ENCODE peak calls at places on chromosomes 13 and 19, in seven cellular contexts. A, I, L, U, O, P and N are unnamed samples.

GRCh38 chr13:79741006-79741405 is 260.1 kb downstream of the NDFIP2 start:
- DNase-seq in A (peak), I (peak), L (peak), U (peak), O (no peak), P (peak), N (peak)

GRCh38 chr13:93398167-93398566 is 171.6 kb downstream of the GPC6 start:
- DNase-seq in A (no peak), I (peak), L (peak), U (peak), O (no peak), P (no peak), N (no peak)

GRCh38 chr19:13430790-13431582 is 75.3 kb downstream of the CACNA1A start:
- DNase-seq in A (peak), I (peak), L (peak), U (peak), O (peak), P (peak), N (peak)

GRCh38 chr19:45955905-45956608 is 17.6 kb downstream of the NOVA2 start:
- DNase-seq in A (peak), I (peak), L (peak), U (peak), O (no peak), P (no peak), N (no peak)

GRCh38 chr13:109274188-109274821 is 512.1 kb downstream of the IRS2 start:
- DNase-seq in A (no peak), I (peak), L (peak), U (peak), O (peak), P (peak), N (peak)

GRCh38 chr13:46551410-46552301 is 1.3 kb upstream of the LRCH1 start:
- DNase-seq in A (peak), I (peak), L (peak), U (peak), O (peak), P (peak), N (peak)

GRCh38 chr13:21435710-21436151 is 23.4 kb downstream of the ZDHHC20 start:
- DNase-seq in A (peak), I (peak), L (peak), U (peak), O (no peak), P (peak), N (peak)

GRCh38 chr13:40152145-40152544 is 496.7 kb downstream of the COG6 start:
- DNase-seq in A (no peak), I (peak), L (peak), U (peak), O (no peak), P (no peak), N (peak)

GRCh38 chr19:36113895-36114762 is 546 bp downstream of the POLR2I start:
- DNase-seq in A (peak), I (peak), L (peak), U (peak), O (peak), P (peak), N (peak)

GRCh38 chr19:10961073-10961762 is 388 bp downstream of the SMARCA4 start:
- DNase-seq in A (no peak), I (no peak), L (peak), U (no peak), O (peak), P (peak), N (no peak)

GRCh38 chr19:14514215-14514871 is 3.9 kb downstream of the DNAJB1 start:
- DNase-seq in A (no peak), I (no peak), L (no peak), U (no peak), O (no peak), P (no peak), N (no peak)

GRCh38 chr19:35995655-35995993 is 636 bp downstream of the SDHAF1 start:
- DNase-seq in A (peak), I (peak), L (peak), U (no peak), O (peak), P (peak), N (no peak)

GRCh38 chr13:98972059-98972458 is 5.8 kb downstream of the DOCK9 start:
- DNase-seq in A (no peak), I (no peak), L (no peak), U (no peak), O (no peak), P (no peak), N (peak)

GRCh38 chr13:83620535-83621220 is 261.6 kb downstream of the SLITRK1 start:
- DNase-seq in A (no peak), I (peak), L (peak), U (peak), O (no peak), P (no peak), N (peak)

GRCh38 chr13:93309886-93310520 is 83.4 kb downstream of the GPC6 start:
- DNase-seq in A (no peak), I (peak), L (peak), U (peak), O (no peak), P (no peak), N (peak)

GRCh38 chr19:22807061-22807835 is 23.3 kb upstream of the ZNF99 start:
- DNase-seq in A (no peak), I (no peak), L (no peak), U (no peak), O (no peak), P (no peak), N (no peak)

GRCh38 chr13:19056984-19057490 is 124.6 kb downstream of the TUBA3C start:
- DNase-seq in A (no peak), I (no peak), L (no peak), U (no peak), O (no peak), P (no peak), N (no peak)

GRCh38 chr19:39870171-39870971 is 24.2 kb upstream of the FBL start:
- DNase-seq in A (no peak), I (no peak), L (no peak), U (no peak), O (peak), P (no peak), N (no peak)

GRCh38 chr13:97352815-97353214 is 81.2 kb upstream of the RAP2A start:
- DNase-seq in A (no peak), I (no peak), L (no peak), U (no peak), O (no peak), P (no peak), N (no peak)

DNA sequence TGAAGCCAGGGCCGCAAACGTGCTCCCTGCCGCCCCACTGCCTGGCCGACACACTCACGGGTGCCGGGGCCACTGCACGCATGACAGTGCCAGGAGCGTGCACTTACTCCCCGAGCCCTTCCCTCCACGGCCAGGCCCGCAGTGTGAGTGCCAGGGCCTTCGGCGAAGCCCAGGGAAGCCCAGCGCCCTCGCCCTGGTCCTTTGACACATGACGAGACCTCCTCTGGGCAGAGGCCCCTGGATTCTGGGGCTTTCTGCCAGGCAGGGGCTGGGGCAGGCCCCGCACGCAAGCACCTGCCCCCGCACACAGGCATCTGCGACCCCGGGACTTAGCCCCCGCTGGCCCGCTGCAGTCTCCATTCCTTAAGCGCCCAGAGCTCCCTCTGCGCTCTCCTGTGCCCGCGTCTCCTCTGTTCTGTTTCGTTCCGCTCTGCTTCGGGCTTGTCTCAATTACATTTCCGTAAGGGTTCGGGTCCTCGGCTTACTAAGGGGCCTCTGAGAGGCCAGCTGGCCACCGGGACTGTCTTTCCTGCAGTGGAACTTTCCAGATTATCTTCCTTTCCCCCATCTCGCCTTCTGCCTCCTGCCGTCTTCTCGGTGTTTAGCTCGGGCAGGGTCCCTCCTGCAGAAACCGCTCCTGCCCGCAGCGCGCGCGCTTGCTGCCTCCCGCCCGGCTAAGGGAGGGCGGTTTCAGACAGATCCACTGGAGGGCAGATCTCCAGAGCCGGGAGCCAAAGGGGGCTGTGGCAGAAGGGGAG is 98.8 kb downstream of the ING1 start:
- DNase-seq in A (no peak), I (no peak), L (peak), U (no peak), O (peak), P (no peak), N (no peak)
- TF ChIP-seq CTCF in A (peak), I (no peak), L (no peak), U (no peak), O (peak), P (no peak), N (no peak)

GRCh38 chr19:18229474-18229873 is 3.2 kb upstream of the PDE4C start:
- DNase-seq in A (no peak), I (no peak), L (no peak), U (no peak), O (peak), P (no peak), N (no peak)
- TF ChIP-seq CTCF in A (peak), I (peak), L (peak), U (peak), O (peak), P (peak), N (peak)

DNA sequence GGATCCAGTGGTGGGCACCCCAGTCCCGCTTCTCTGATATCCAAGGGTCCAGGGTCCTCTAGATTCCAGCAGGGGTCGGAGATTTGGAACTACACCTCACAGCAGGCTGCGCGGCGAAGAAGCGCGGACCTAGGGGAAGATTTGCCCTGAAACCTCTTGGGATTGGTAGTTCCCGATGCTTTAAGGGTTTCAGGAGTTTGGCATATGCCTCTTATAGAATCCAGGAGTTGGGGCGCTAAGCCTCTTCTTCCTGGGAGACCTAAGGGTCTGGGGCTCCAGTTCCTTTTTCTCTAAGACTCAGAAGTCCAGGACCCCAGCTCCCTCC is 349 bp downstream of the BCL2L12 start:
- DNase-seq in A (no peak), I (no peak), L (no peak), U (no peak), O (peak), P (no peak), N (no peak)
- TF ChIP-seq CTCF in A (no peak), I (peak), L (no peak), U (no peak), O (no peak), P (no peak), N (peak)

GRCh38 chr19:47819841-47820244 is 1.9 kb upstream of the CRX start:
- DNase-seq in A (no peak), I (no peak), L (no peak), U (no peak), O (peak), P (no peak), N (no peak)

GRCh38 chr19:47826800-47827199 is 5.1 kb downstream of the CRX start:
- DNase-seq in A (no peak), I (no peak), L (no peak), U (no peak), O (no peak), P (no peak), N (no peak)

GRCh38 chr19:47821460-47822020 is at the start of gene CRX:
- DNase-seq in A (no peak), I (no peak), L (no peak), U (no peak), O (no peak), P (no peak), N (no peak)

GRCh38 chr19:47820410-47820809 is 1.3 kb upstream of the CRX start:
- DNase-seq in A (no peak), I (no peak), L (no peak), U (no peak), O (no peak), P (no peak), N (no peak)

GRCh38 chr19:47824396-47824795 is 2.7 kb downstream of the CRX start:
- DNase-seq in A (no peak), I (no peak), L (no peak), U (no peak), O (peak), P (no peak), N (no peak)
- TF ChIP-seq CTCF in A (no peak), I (no peak), L (no peak), U (no peak), O (peak), P (no peak), N (no peak)

GRCh38 chr19:21505459-21506393 is at the start of gene ZNF429:
- DNase-seq in A (peak), I (peak), L (peak), U (peak), O (peak), P (peak), N (peak)
- TF ChIP-seq CTCF in A (no peak), I (peak), L (peak), U (peak), O (no peak), P (no peak), N (peak)